ENCODE peak calls at places on chromosomes 6 and 20, in four cellular contexts. L, N, U and S are unnamed samples.

GRCh38 chr20:54649511-54649962 is 174.1 kb downstream of the DOK5 start:
- DNase-seq in U (peak; percentile 85), N (peak; percentile 66), L (peak; percentile 53), S (peak; percentile 62)

GRCh38 chr6:118297821-118298220 is 250.3 kb upstream of the PLN start:
- DNase-seq in L (no peak), U (no peak), N (no peak), S (no peak)

GRCh38 chr6:44151348-44152108 is 7.1 kb upstream of the CAPN11 start:
- DNase-seq in N (peak; percentile 93), U (peak; percentile 39), L (peak; percentile 88), S (peak; percentile 41)

GRCh38 chr20:54456423-54456822 is 19.0 kb upstream of the DOK5 start:
- DNase-seq in L (no peak), N (no peak), U (no peak), S (no peak)

GRCh38 chr20:10647471-10647870 is 26.3 kb downstream of the JAG1 start:
- DNase-seq in L (peak; percentile 16), N (peak; percentile 61), U (peak; percentile 56), S (no peak)

GRCh38 chr6:83461438-83461837 is 30.6 kb upstream of the ME1 start:
- DNase-seq in U (peak; percentile 18), L (no peak), N (no peak), S (no peak)

GRCh38 chr6:156780117-156780641 is 3.0 kb downstream of the ARID1B start:
- DNase-seq in N (peak; percentile 68), U (peak; percentile 91), L (peak; percentile 81), S (peak; percentile 70)

GRCh38 chr6:167856999-167857660 is 30.4 kb downstream of the AFDN start:
- DNase-seq in L (peak; percentile 82), U (peak; percentile 22), N (no peak), S (no peak)

GRCh38 chr6:84762941-84763396 is 1.4 kb downstream of the TBX18 start:
- DNase-seq in U (no peak), L (no peak), N (peak; percentile 14), S (no peak)

GRCh38 chr20:32585011-32585518 is at the start of gene NOL4L:
- DNase-seq in N (peak; percentile 81), U (no peak), L (peak; percentile 72), S (no peak)

GRCh38 chr6:44075137-44076015 is 51.9 kb downstream of the MRPL14 start:
- DNase-seq in L (no peak), N (no peak), U (peak; percentile 47), S (no peak)

GRCh38 chr6:79574636-79575035 is 37.4 kb upstream of the LCA5 start:
- DNase-seq in L (no peak), U (peak; percentile 84), N (no peak), S (peak; percentile 8)

GRCh38 chr6:7052441-7052936 is 55.3 kb upstream of the RREB1 start:
- DNase-seq in U (no peak), N (peak; percentile 38), L (no peak), S (no peak)

GRCh38 chr20:20489054-20489453 is 121.2 kb downstream of the INSM1 start:
- DNase-seq in L (no peak), N (no peak), U (no peak), S (no peak)

GRCh38 chr20:63540417-63541186 is 3.4 kb upstream of the PTK6 start:
- DNase-seq in N (peak; percentile 72), U (no peak), L (no peak), S (no peak)

GRCh38 chr6:76026101-76026500 is 46.4 kb downstream of the IMPG1 start:
- DNase-seq in N (no peak), U (no peak), L (no peak), S (no peak)

GRCh38 chr20:40424695-40425094 is 264.3 kb downstream of the MAFB start:
- DNase-seq in N (no peak), L (no peak), U (no peak), S (no peak)

GRCh38 chr6:150142657-150143501 is at the start of gene PPP1R14C:
- DNase-seq in N (peak; percentile 42), U (no peak), L (peak; percentile 79), S (no peak)

GRCh38 chr20:13784271-13784892 is 337 bp downstream of the ESF1 start:
- DNase-seq in L (no peak), N (peak; percentile 66), U (no peak), S (no peak)

GRCh38 chr6:112600168-112600567 is 253.0 kb downstream of the RFPL4B start:
- DNase-seq in L (no peak), U (no peak), N (no peak), S (no peak)

GRCh38 chr6:136052046-136052445 is 198.1 kb downstream of the MTFR2 start:
- DNase-seq in N (no peak), U (no peak), L (no peak), S (no peak)

GRCh38 chr6:162229093-162229492 is 498.5 kb downstream of the PRKN start:
- DNase-seq in N (no peak), L (no peak), U (no peak), S (no peak)

GRCh38 chr6:111601875-111602274 is 3.8 kb downstream of the TRAF3IP2 start:
- DNase-seq in N (no peak), L (no peak), U (no peak), S (no peak)

GRCh38 chr6:27176096-27176495 is 71.4 kb upstream of the PRSS16 start:
- DNase-seq in L (no peak), U (no peak), N (peak; percentile 47), S (no peak)

GRCh38 chr6:169700296-169700695 is 1.5 kb downstream of the WDR27 start:
- DNase-seq in U (no peak), L (no peak), N (no peak), S (no peak)

GRCh38 chr6:13486679-13487121 is 700 bp downstream of the GFOD1 start:
- DNase-seq in L (peak; percentile 75), N (peak; percentile 75), U (peak; percentile 24), S (no peak)

GRCh38 chr6:13485303-13485702 is 2.1 kb downstream of the GFOD1 start:
- DNase-seq in U (no peak), N (no peak), L (peak; percentile 15), S (no peak)

GRCh38 chr6:13487122-13488014 is at the start of gene GFOD1:
- DNase-seq in L (peak; percentile 96), N (peak; percentile 97), U (peak; percentile 63), S (peak; percentile 42)

GRCh38 chr6:13484827-13485226 is 2.6 kb downstream of the GFOD1 start:
- DNase-seq in N (no peak), U (no peak), L (no peak), S (no peak)

DNA sequence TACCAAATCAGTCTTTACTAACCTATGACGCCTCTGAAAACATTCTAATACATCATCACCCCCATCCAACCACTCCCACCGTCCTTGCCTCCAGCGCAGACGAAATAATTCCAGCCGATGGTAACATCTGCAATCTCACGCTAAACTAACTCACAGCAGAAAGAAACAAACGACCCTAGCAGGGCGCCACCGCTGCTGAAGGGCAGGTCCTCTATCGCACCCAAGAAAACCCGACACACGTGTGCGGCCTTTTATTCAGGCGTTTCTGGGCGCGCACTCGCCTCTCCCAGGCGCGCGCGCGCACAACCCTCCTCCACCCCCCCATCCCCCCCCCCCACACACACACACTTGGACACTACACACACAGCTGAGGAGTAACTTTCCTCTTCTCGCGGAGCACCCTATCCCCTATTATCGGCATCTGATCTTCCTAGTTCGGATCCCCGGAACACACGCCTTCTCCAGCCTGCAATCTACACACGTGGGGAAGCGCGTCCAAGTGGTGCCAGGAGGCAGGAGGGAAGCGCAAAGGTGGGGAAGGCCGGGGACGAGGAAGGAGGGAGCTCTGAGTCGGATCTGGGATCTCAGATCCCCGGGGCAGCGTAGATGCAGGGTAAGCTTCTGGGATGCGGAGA is 1.4 kb downstream of the GFOD1 start:
- DNase-seq in L (peak; percentile 76), U (peak; percentile 43), N (peak; percentile 70), S (no peak)
- TF ChIP-seq ELF1 in L (no peak), U (no peak), N (no peak), S (no peak)

GRCh38 chr20:43448748-43449535 is 8.8 kb upstream of the SRSF6 start:
- DNase-seq in U (peak; percentile 70), N (peak; percentile 63), L (peak; percentile 69), S (peak; percentile 36)
- TF ChIP-seq ELF1 in U (no peak), N (no peak), L (no peak), S (no peak)

DNA sequence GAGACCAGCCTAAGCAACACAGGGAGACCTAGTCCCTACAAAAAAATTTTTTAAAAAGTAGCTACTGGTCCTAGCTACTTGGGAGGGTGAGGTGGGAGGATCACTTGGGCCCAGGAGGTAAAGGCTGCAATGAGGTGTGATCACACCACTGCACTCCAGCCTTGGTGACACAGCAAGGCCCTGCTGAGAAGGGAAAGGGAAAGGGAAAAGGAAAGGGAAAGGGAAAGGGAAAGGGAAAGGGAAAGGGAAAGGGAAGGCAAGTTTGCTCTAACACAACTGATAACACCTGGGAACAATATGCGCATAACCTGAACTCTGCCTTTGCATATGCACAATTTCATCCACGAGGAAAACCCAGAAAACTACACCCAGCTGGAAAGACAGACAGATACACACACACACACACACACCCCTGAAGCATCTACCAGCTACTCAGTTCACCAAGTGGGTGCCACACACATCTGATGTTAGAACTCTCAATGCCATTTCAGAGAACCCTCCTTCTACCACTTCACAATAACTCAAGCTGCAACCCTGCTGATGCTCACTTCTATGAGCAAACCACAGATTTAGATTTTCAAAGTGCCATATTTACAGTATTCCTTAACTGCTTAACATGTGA is 19.1 kb downstream of the B4GALT5 start:
- DNase-seq in U (no peak), L (no peak), N (no peak), S (no peak)
- TF ChIP-seq ELF1 in U (no peak), L (no peak), N (no peak), S (no peak)

DNA sequence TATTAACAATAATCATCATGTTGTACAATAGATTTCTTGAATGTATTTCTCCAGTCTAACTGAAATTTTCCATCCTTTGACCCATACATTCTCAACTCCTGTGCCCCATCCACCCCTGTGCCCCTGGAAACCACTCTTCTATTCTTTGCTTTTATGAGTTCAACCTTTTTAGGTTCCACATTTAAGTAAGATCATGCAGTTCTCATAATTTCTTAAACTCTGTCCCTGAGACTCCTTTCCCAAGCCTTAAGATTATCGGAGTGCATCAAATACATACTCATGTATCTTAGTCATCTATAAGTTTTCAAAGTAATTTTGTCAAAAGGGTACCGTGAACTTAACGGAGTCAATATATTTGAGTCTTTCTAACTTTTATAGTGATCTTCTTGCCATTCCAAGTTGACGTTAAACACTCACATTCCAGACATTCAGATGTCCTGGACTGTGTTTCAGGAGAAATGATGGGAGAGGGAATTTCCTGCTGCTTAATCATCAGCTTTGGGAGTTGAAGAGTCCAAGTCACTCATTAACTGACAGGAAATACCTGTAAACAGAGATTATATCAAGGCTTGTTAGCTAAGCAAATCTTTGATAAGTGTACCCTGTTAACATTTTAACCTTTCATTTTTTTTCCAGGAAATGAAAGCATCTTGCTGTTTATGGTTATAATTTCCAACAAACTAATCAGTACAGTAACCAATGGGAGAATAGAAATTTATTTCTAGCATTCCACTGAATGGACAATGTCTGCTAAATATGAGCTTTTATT is 73.3 kb downstream of the ADGRG6 start:
- DNase-seq in L (no peak), N (no peak), U (peak; percentile 99), S (peak; percentile 85)
- TF ChIP-seq ELF1 in L (no peak), N (peak; percentile 44), U (peak; percentile 70), S (peak; percentile 30)

GRCh38 chr6:11947569-11947968 is 64.5 kb upstream of the HIVEP1 start:
- DNase-seq in U (no peak), N (no peak), L (no peak), S (no peak)
- TF ChIP-seq ELF1 in U (no peak), N (no peak), L (no peak), S (no peak)